ENCODE peak calls at places on chromosome 1, in four cellular contexts. P, B, K and C are unnamed samples.

GRCh38 chr1:166884040-166884642 is 8.1 kb upstream of the TADA1 start:
- DNase-seq in P (peak), B (no peak), K (no peak), C (peak)

GRCh38 chr1:8571200-8571984 is 246.0 kb downstream of the RERE start:
- DNase-seq in P (no peak), B (no peak), K (peak), C (no peak)

GRCh38 chr1:75614455-75615379 is 3.8 kb upstream of the SLC44A5 start:
- DNase-seq in B (peak), K (peak), P (peak), C (peak)

GRCh38 chr1:69175078-69175477 is 392.6 kb upstream of the LRRC7 start:
- DNase-seq in B (no peak), P (no peak), K (no peak), C (no peak)

GRCh38 chr1:233114159-233114558 is 163.7 kb downstream of the NTPCR start:
- DNase-seq in K (no peak), B (no peak), P (no peak), C (no peak)

GRCh38 chr1:15592285-15592684 is 7.4 kb upstream of the AGMAT start:
- DNase-seq in K (no peak), P (no peak), B (no peak), C (no peak)

GRCh38 chr1:164477336-164477735 is 81.6 kb upstream of the PBX1 start:
- DNase-seq in B (no peak), P (no peak), K (no peak), C (no peak)

GRCh38 chr1:22572778-22573177 is 9.5 kb downstream of the EPHA8 start:
- DNase-seq in K (no peak), B (no peak), P (no peak), C (no peak)

GRCh38 chr1:21702780-21703179 is 33.6 kb upstream of the RAP1GAP start:
- DNase-seq in P (no peak), B (no peak), K (no peak), C (no peak)

GRCh38 chr1:219174672-219175564 is 1.2 kb downstream of the LYPLAL1 start:
- DNase-seq in B (no peak), K (peak), P (no peak), C (peak)

GRCh38 chr1:45493116-45493697 is 2.2 kb upstream of the TESK2 start:
- DNase-seq in P (peak), B (peak), K (peak), C (peak)
- TF ChIP-seq ELF4 in P (no peak), B (no peak), K (no peak), C (no peak)

GRCh38 chr1:151062738-151063371 is 2.7 kb downstream of the MLLT11 start:
- DNase-seq in P (no peak), K (no peak), B (no peak), C (peak)
- TF ChIP-seq ELF4 in P (no peak), K (no peak), B (no peak), C (no peak)

GRCh38 chr1:194358208-194358581 is 1171.8 kb upstream of the B3GALT2 start:
- DNase-seq in P (no peak), B (no peak), K (no peak), C (no peak)
- TF ChIP-seq ELF4 in P (no peak), B (no peak), K (no peak), C (no peak)

DNA sequence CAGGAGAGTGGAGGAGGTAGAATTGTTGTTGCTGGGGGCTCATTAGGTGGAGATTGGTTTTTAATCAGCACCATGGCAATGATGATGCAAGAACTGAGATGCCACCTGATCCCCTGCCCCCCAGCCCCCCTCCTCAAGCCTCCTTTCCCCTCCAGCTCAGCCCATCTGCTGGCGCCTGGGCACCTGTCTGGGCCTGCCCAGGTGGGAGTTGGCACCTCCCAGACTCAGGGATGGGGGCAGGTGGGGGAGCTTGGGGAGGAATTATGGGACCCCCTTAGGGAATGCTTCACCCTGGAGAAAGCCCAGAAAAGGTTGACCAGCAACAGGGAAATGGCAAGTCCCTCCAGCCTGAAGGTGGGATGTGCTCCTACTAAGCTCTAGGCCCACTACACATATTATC is 1.5 kb upstream of the NHLH1 start:
- DNase-seq in P (no peak), B (no peak), K (no peak), C (no peak)
- TF ChIP-seq ELF4 in P (no peak), B (no peak), K (no peak), C (no peak)

GRCh38 chr1:153438599-153438998 is 21.9 kb downstream of the S100A7 start:
- DNase-seq in B (no peak), P (no peak), K (no peak), C (no peak)

GRCh38 chr1:153443486-153443885 is 17.0 kb downstream of the S100A7 start:
- DNase-seq in K (no peak), B (no peak), P (no peak), C (no peak)

GRCh38 chr1:153439273-153439672 is 21.2 kb downstream of the S100A7 start:
- DNase-seq in P (no peak), B (no peak), K (no peak), C (no peak)

GRCh38 chr1:153444078-153444477 is 16.4 kb downstream of the S100A7 start:
- DNase-seq in B (no peak), P (no peak), K (no peak), C (no peak)

GRCh38 chr1:153441238-153441755 is 19.2 kb downstream of the S100A7 start:
- DNase-seq in P (no peak), B (no peak), K (no peak), C (no peak)
- TF ChIP-seq ELF4 in P (no peak), B (no peak), K (no peak), C (no peak)

GRCh38 chr1:236122176-236122575 is 20.2 kb upstream of the GPR137B start:
- DNase-seq in P (no peak), K (no peak), B (no peak), C (no peak)

GRCh38 chr1:236123563-236123962 is 18.8 kb upstream of the GPR137B start:
- DNase-seq in B (no peak), P (no peak), K (no peak), C (no peak)

GRCh38 chr1:236120725-236121153 is 21.6 kb upstream of the GPR137B start:
- DNase-seq in P (no peak), K (no peak), B (no peak), C (no peak)

GRCh38 chr1:236117710-236118109 is 24.6 kb upstream of the GPR137B start:
- DNase-seq in B (no peak), K (no peak), P (no peak), C (no peak)

GRCh38 chr1:236119935-236120484 is 22.3 kb upstream of the GPR137B start:
- DNase-seq in K (no peak), B (no peak), P (no peak), C (no peak)
- TF ChIP-seq ELF4 in K (no peak), B (no peak), P (no peak), C (no peak)

DNA sequence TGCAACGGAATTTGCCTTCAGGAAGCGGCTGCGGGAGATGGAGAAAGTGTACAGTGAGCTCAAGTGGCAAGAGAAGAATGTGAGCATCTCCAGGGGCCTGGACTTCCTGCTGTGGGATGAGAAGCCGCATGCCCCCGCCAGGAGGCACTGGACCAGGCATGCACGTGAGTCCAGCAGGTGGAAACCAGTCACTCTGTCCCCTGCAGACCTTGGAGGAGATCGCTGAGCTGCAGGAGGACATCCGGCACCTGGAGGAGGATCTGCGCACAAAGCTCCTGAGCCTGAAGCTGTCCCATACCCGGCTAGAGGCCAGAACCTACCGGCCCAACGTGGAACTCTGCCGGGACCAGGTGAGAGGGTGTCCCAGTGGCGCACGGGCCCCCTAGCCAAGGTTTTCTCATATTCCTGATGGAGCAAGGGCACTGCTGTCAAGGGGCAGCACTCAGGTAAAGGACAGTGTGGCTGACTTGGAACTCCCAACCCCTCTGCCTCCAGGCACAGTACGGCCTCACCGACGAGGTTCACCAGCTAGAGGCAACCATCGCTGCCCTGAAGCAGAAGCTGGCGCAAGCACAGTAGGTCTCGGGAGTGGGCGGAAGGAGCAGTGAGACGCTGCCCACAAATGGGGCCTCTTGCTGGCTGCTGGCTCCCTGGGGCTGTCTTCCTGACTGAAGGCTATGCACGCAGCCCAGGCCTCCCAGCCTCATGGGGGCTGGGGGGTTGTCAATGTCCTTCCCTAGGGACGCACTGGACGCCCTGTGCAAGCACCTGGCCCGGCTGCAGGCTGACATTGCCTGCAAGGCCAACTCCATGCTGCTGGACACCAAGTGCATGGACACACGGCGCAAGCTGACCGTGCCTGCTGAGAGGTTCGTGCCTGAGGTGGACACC is 1.2 kb upstream of the ADPRS start:
- DNase-seq in P (peak), K (no peak), B (peak), C (peak)
- TF ChIP-seq ELF4 in P (no peak), K (no peak), B (no peak), C (no peak)

DNA sequence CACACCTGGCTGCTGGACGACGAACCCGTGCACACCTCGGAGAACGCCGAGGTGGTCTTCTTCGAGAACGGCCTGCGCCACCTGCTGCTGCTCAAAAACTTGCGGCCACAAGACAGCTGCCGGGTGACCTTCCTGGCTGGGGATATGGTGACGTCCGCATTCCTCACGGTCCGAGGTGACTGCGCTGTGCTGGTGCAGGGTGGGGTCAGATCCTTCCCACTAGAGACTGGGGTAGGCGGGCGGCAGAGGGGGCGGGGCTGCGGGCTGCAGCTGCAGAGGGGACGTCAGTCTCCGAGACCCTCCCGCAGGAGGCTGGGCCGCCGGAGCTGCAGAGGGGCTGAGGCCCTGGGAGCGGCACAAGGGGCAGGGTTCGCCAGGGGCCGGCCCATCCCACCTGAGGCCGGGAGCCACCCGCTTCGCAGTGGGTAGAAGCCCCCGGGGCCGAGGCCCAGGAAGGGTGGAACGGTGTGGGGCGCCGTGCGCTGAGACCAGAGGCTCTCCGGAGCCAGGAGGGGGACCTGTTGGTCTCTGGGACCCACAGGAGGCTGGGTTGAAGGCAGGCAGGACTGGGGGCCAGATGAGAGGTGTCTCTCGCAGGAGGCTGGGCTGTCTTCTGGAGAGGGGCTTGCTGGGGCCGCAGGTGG is 90.6 kb downstream of the TRIM11 start:
- DNase-seq in B (no peak), K (no peak), P (no peak), C (peak)
- TF ChIP-seq ELF4 in B (no peak), K (no peak), P (no peak), C (no peak)